ENCODE peak calls at places on chromosome 7, in nine cellular contexts. E is AG08396; S is caudate nucleus; A is nucleus accumbens; G is Calu3; O is GM06990; Q is A549; W is stimulated activated CD8-positive, alpha-beta memory T cell treated with anti-CD3 and anti-CD28 coated beads, Interleukin-12 subunit alpha, Interleukin-12 subunit beta, amount 100 ng/mL, for 1 hour; X is activated CD8-positive, alpha-beta memory T cell treated with anti-CD3 and anti-CD28 coated beads, Interleukin-2, amount 50 U/mL, for 48 hours. D is an unnamed sample.

GRCh38 chr7:135650831-135651573 is 11.3 kb upstream of the STMP1 start:
- DNase-seq in E (peak), S (peak), A (no peak), G (no peak), O (no peak), Q (no peak), W (no peak), X (no peak), D (no peak)

GRCh38 chr7:114007391-114007790 is 88.6 kb upstream of the PPP1R3A start:
- DNase-seq in E (no peak), S (no peak), A (no peak), G (no peak), O (no peak), Q (no peak), W (no peak), X (no peak), D (no peak)

GRCh38 chr7:134120405-134120804 is 6.7 kb upstream of the LRGUK start:
- DNase-seq in E (peak), S (no peak), A (no peak), G (no peak), O (no peak), Q (no peak), W (no peak), X (no peak), D (no peak)

GRCh38 chr7:25361863-25362262 is 133.6 kb upstream of the NPVF start:
- DNase-seq in E (no peak), S (no peak), A (no peak), G (no peak), O (no peak), Q (no peak), W (no peak), X (no peak), D (no peak)

GRCh38 chr7:25180946-25181345 is 47.3 kb downstream of the NPVF start:
- DNase-seq in E (no peak), S (no peak), A (no peak), G (no peak), O (no peak), Q (peak), W (no peak), X (no peak), D (no peak)

GRCh38 chr7:65477326-65477725 is 103.7 kb downstream of the ZNF92 start:
- DNase-seq in E (no peak), S (no peak), A (no peak), G (no peak), O (no peak), Q (peak), W (no peak), X (no peak), D (peak)

GRCh38 chr7:105487559-105488218 is 34.4 kb downstream of the PUS7 start:
- DNase-seq in E (peak), S (no peak), A (no peak), G (peak), O (no peak), Q (peak), W (no peak), X (peak), D (no peak)

GRCh38 chr7:125065546-125065945 is 135.9 kb upstream of the POT1 start:
- DNase-seq in E (no peak), S (no peak), A (no peak), G (no peak), O (no peak), Q (no peak), W (no peak), X (no peak), D (no peak)

GRCh38 chr7:89238156-89238555 is 442.6 kb upstream of the TEX47 start:
- DNase-seq in E (peak), S (no peak), A (no peak), G (no peak), O (no peak), Q (no peak), W (no peak), X (no peak), D (no peak)

GRCh38 chr7:102463841-102464576 is 654 bp downstream of the ALKBH4 start:
- DNase-seq in E (peak), S (no peak), A (no peak), G (no peak), O (no peak), Q (no peak), W (no peak), X (no peak), D (no peak)

GRCh38 chr7:77679608-77680007 is 16.7 kb upstream of the RSBN1L start:
- DNase-seq in E (no peak), S (no peak), A (no peak), G (no peak), O (no peak), Q (no peak), W (no peak), X (no peak), D (peak)

GRCh38 chr7:123570390-123571182 is 13.0 kb upstream of the NDUFA5 start:
- DNase-seq in E (no peak), S (no peak), A (no peak), G (no peak), O (no peak), Q (no peak), W (no peak), X (no peak), D (no peak)

GRCh38 chr7:96161897-96162296 is 160.0 kb downstream of the SLC25A13 start:
- DNase-seq in E (no peak), S (no peak), A (no peak), G (no peak), O (no peak), Q (no peak), W (no peak), X (no peak), D (no peak)

GRCh38 chr7:101589976-101590662 is 39.0 kb downstream of the MYL10 start:
- DNase-seq in E (peak), S (no peak), A (no peak), G (no peak), O (no peak), Q (no peak), W (no peak), X (peak), D (no peak)

GRCh38 chr7:148303295-148304013 is 287.1 kb upstream of the C7orf33 start:
- DNase-seq in E (no peak), S (no peak), A (no peak), G (no peak), O (no peak), Q (peak), W (no peak), X (no peak), D (no peak)

GRCh38 chr7:55250313-55250712 is 114.8 kb upstream of the LANCL2 start:
- DNase-seq in E (peak), S (no peak), A (no peak), G (peak), O (no peak), Q (peak), W (no peak), X (no peak), D (no peak)

D was measured in NCI-H1048.